ENCODE peak calls at places on chromosome 22, in eight cellular contexts. C is GM20000; M is tibial nerve; U is T-helper 2 cell; F is ureter; R is AG09309; W is pancreas; B is CD8-positive, alpha-beta memory T cell. Z is an unnamed sample.

GRCh38 chr22:38026130-38027111 is 30.8 kb upstream of the PICK1 start:
- DNase-seq in F (no peak), M (no peak), R (no peak), C (no peak), B (no peak), W (no peak), U (no peak), Z (peak)

GRCh38 chr22:44601725-44602124 is 100.3 kb upstream of the PRR5 start:
- DNase-seq in U (no peak), B (no peak), M (no peak), F (no peak), R (no peak), C (no peak), W (no peak), Z (no peak)

GRCh38 chr22:46842606-46843005 is 80.2 kb downstream of the TBC1D22A start:
- DNase-seq in M (no peak), R (no peak), W (no peak), F (no peak), U (no peak), C (no peak), B (no peak), Z (no peak)

GRCh38 chr22:23302171-23303002 is 122.1 kb downstream of the BCR start:
- DNase-seq in W (no peak), F (no peak), B (no peak), R (no peak), C (no peak), U (no peak), M (peak), Z (no peak)

GRCh38 chr22:20112623-20113511 is 3.0 kb upstream of the RANBP1 start:
- DNase-seq in B (no peak), U (no peak), F (no peak), W (peak), C (no peak), M (no peak), R (no peak), Z (no peak)

GRCh38 chr22:20023214-20023613 is 2.3 kb downstream of the TANGO2 start:
- DNase-seq in R (no peak), C (no peak), F (no peak), W (no peak), M (no peak), B (no peak), U (no peak), Z (no peak)

GRCh38 chr22:41360126-41360525 is 21.6 kb upstream of the TEF start:
- DNase-seq in M (no peak), B (no peak), F (no peak), W (no peak), U (no peak), C (no peak), R (no peak), Z (no peak)

GRCh38 chr22:49599039-49599438 is 228.6 kb downstream of the BRD1 start:
- DNase-seq in W (no peak), F (no peak), C (no peak), M (no peak), B (no peak), R (no peak), U (no peak), Z (no peak)

GRCh38 chr22:30542811-30543188 is 3.7 kb downstream of the SEC14L6 start:
- DNase-seq in F (no peak), R (no peak), W (no peak), U (no peak), M (no peak), C (no peak), B (no peak), Z (no peak)

GRCh38 chr22:30079952-30080533 is at the start of gene HORMAD2:
- DNase-seq in C (peak), F (no peak), M (no peak), B (no peak), W (no peak), U (no peak), R (no peak), Z (peak)

GRCh38 chr22:27074016-27074415 is 416.6 kb downstream of the MIAT start:
- DNase-seq in B (no peak), F (no peak), W (no peak), M (no peak), R (no peak), U (no peak), C (no peak), Z (no peak)

GRCh38 chr22:20807315-20807752 is 33.4 kb downstream of the SERPIND1 start:
- DNase-seq in C (no peak), M (no peak), U (no peak), R (peak), B (no peak), F (no peak), W (no peak), Z (no peak)

GRCh38 chr22:46286006-46286405 is 10.7 kb upstream of the GTSE1 start:
- DNase-seq in C (no peak), F (no peak), M (no peak), W (no peak), U (no peak), B (no peak), R (no peak), Z (no peak)

GRCh38 chr22:31127181-31127772 is 4.5 kb downstream of the INPP5J start:
- DNase-seq in B (no peak), C (no peak), F (no peak), M (no peak), W (no peak), U (no peak), R (no peak), Z (no peak)

GRCh38 chr22:50530280-50530856 is 556 bp upstream of the TYMP start:
- DNase-seq in M (peak), C (no peak), R (peak), U (no peak), F (peak), B (no peak), W (peak), Z (no peak)

GRCh38 chr22:19802001-19802880 is 41.7 kb downstream of the TBX1 start:
- DNase-seq in M (no peak), C (no peak), B (no peak), U (no peak), R (no peak), F (no peak), W (no peak), Z (no peak)

GRCh38 chr22:43855431-43855830 is 6.9 kb downstream of the SULT4A1 start:
- DNase-seq in B (no peak), M (no peak), U (no peak), W (peak), R (no peak), C (no peak), F (no peak), Z (no peak)

GRCh38 chr22:35341090-35341874 is 39.6 kb upstream of the HMOX1 start:
- DNase-seq in W (no peak), F (no peak), R (no peak), C (no peak), B (no peak), U (no peak), M (no peak), Z (no peak)

GRCh38 chr22:38953577-38954413 is 3.6 kb upstream of the APOBEC3A start:
- DNase-seq in U (peak), W (no peak), C (peak), F (no peak), M (no peak), R (no peak), B (no peak), Z (no peak)

GRCh38 chr22:48980409-48980808 is 847.3 kb downstream of the BRD1 start:
- DNase-seq in R (no peak), W (no peak), U (no peak), F (no peak), B (no peak), M (no peak), C (no peak), Z (no peak)

GRCh38 chr22:32324505-32325415 is 32.9 kb upstream of the RFPL3 start:
- DNase-seq in W (no peak), C (no peak), R (no peak), M (no peak), U (no peak), B (no peak), F (no peak), Z (no peak)

GRCh38 chr22:28426346-28427132 is 253.1 kb downstream of the TTC28 start:
- DNase-seq in B (no peak), U (no peak), M (no peak), C (no peak), R (no peak), W (no peak), F (no peak), Z (no peak)

GRCh38 chr22:37626144-37626543 is 13.3 kb upstream of the SH3BP1 start:
- DNase-seq in C (no peak), M (peak), R (no peak), U (no peak), W (peak), F (peak), B (no peak), Z (no peak)

GRCh38 chr22:49958462-49958921 is 2.1 kb upstream of the PIM3 start:
- DNase-seq in M (no peak), U (no peak), C (no peak), W (peak), R (no peak), F (no peak), B (no peak), Z (no peak)

GRCh38 chr22:22717723-22718122 is 73.3 kb downstream of the GGTLC2 start:
- DNase-seq in R (no peak), M (no peak), W (no peak), C (no peak), U (no peak), F (no peak), B (no peak), Z (no peak)

GRCh38 chr22:32037236-32037635 is 5.8 kb upstream of the SLC5A1 start:
- DNase-seq in R (no peak), B (no peak), F (no peak), M (no peak), U (no peak), W (no peak), C (no peak), Z (no peak)

GRCh38 chr22:48691431-48691851 is 1136.2 kb downstream of the BRD1 start:
- DNase-seq in R (no peak), U (no peak), F (no peak), M (no peak), C (no peak), W (peak), B (no peak), Z (no peak)

GRCh38 chr22:28341001-28341400 is 338.6 kb downstream of the TTC28 start:
- DNase-seq in M (no peak), U (no peak), B (no peak), C (no peak), R (no peak), W (no peak), F (no peak), Z (no peak)